ENCODE peak calls at places on chromosomes 13 and 19, in nine cellular contexts. One of them, this sample, is unnamed.

GRCh38 chr13:40063743-40064142 is 408.3 kb downstream of the COG6 start:
- DNase-seq in psoas muscle: no peak
- DNase-seq in NCI-H2081 treated with DMSO at 0.1 percent for 48 hours: no peak
- DNase-seq in GM04504: no peak
- DNase-seq in NCI-H187: no peak
- DNase-seq in OCI-LY7: no peak
- DNase-seq in brain microvascular endothelial cell: peak
- DNase-seq in NCI-H1417: no peak
- DNase-seq in stimulated activated CD8-positive, alpha-beta memory T cell treated with anti-CD3 and anti-CD28 coated beads, Interleukin-15, amount 100 ng/mL, for 48 hours: no peak
- DNase-seq in this sample: no peak

GRCh38 chr19:5342573-5343201 is 2.1 kb upstream of the PTPRS start:
- DNase-seq in NCI-H1417: no peak
- DNase-seq in NCI-H187: no peak
- DNase-seq in NCI-H2081 treated with DMSO at 0.1 percent for 48 hours: no peak
- DNase-seq in GM04504: no peak
- DNase-seq in OCI-LY7: no peak
- DNase-seq in stimulated activated CD8-positive, alpha-beta memory T cell treated with anti-CD3 and anti-CD28 coated beads, Interleukin-15, amount 100 ng/mL, for 48 hours: no peak
- DNase-seq in brain microvascular endothelial cell: no peak
- DNase-seq in psoas muscle: peak
- DNase-seq in this sample: no peak

GRCh38 chr13:108225440-108225839 is 7.2 kb downstream of the ABHD13 start:
- DNase-seq in NCI-H1417: no peak
- DNase-seq in GM04504: no peak
- DNase-seq in NCI-H187: no peak
- DNase-seq in NCI-H2081 treated with DMSO at 0.1 percent for 48 hours: no peak
- DNase-seq in stimulated activated CD8-positive, alpha-beta memory T cell treated with anti-CD3 and anti-CD28 coated beads, Interleukin-15, amount 100 ng/mL, for 48 hours: no peak
- DNase-seq in brain microvascular endothelial cell: no peak
- DNase-seq in OCI-LY7: no peak
- DNase-seq in psoas muscle: no peak
- DNase-seq in this sample: no peak

GRCh38 chr19:15463865-15464371 is 426 bp downstream of the RASAL3 start:
- DNase-seq in NCI-H2081 treated with DMSO at 0.1 percent for 48 hours: no peak
- DNase-seq in OCI-LY7: peak
- DNase-seq in stimulated activated CD8-positive, alpha-beta memory T cell treated with anti-CD3 and anti-CD28 coated beads, Interleukin-15, amount 100 ng/mL, for 48 hours: peak
- DNase-seq in brain microvascular endothelial cell: no peak
- DNase-seq in GM04504: no peak
- DNase-seq in NCI-H187: no peak
- DNase-seq in psoas muscle: peak
- DNase-seq in NCI-H1417: no peak
- DNase-seq in this sample: no peak

GRCh38 chr13:97659602-97660001 is 225.6 kb downstream of the RAP2A start:
- DNase-seq in NCI-H187: no peak
- DNase-seq in GM04504: no peak
- DNase-seq in psoas muscle: no peak
- DNase-seq in OCI-LY7: no peak
- DNase-seq in NCI-H2081 treated with DMSO at 0.1 percent for 48 hours: no peak
- DNase-seq in stimulated activated CD8-positive, alpha-beta memory T cell treated with anti-CD3 and anti-CD28 coated beads, Interleukin-15, amount 100 ng/mL, for 48 hours: no peak
- DNase-seq in brain microvascular endothelial cell: no peak
- DNase-seq in NCI-H1417: no peak
- DNase-seq in this sample: no peak

GRCh38 chr13:88248393-88248792 is 577.2 kb downstream of the SLITRK5 start:
- DNase-seq in stimulated activated CD8-positive, alpha-beta memory T cell treated with anti-CD3 and anti-CD28 coated beads, Interleukin-15, amount 100 ng/mL, for 48 hours: no peak
- DNase-seq in NCI-H1417: no peak
- DNase-seq in brain microvascular endothelial cell: no peak
- DNase-seq in psoas muscle: no peak
- DNase-seq in NCI-H2081 treated with DMSO at 0.1 percent for 48 hours: no peak
- DNase-seq in OCI-LY7: no peak
- DNase-seq in NCI-H187: no peak
- DNase-seq in GM04504: no peak
- DNase-seq in this sample: no peak

GRCh38 chr19:2976609-2977000 is 759 bp upstream of the TLE6 start:
- DNase-seq in NCI-H1417: no peak
- DNase-seq in NCI-H2081 treated with DMSO at 0.1 percent for 48 hours: no peak
- DNase-seq in brain microvascular endothelial cell: no peak
- DNase-seq in psoas muscle: no peak
- DNase-seq in GM04504: no peak
- DNase-seq in NCI-H187: no peak
- DNase-seq in stimulated activated CD8-positive, alpha-beta memory T cell treated with anti-CD3 and anti-CD28 coated beads, Interleukin-15, amount 100 ng/mL, for 48 hours: no peak
- DNase-seq in OCI-LY7: no peak
- DNase-seq in this sample: no peak

GRCh38 chr13:113275387-113275786 is 21.7 kb upstream of the LAMP1 start:
- DNase-seq in psoas muscle: peak
- DNase-seq in NCI-H1417: peak
- DNase-seq in GM04504: peak
- DNase-seq in stimulated activated CD8-positive, alpha-beta memory T cell treated with anti-CD3 and anti-CD28 coated beads, Interleukin-15, amount 100 ng/mL, for 48 hours: no peak
- DNase-seq in OCI-LY7: peak
- DNase-seq in NCI-H187: no peak
- DNase-seq in brain microvascular endothelial cell: peak
- DNase-seq in NCI-H2081 treated with DMSO at 0.1 percent for 48 hours: no peak
- DNase-seq in this sample: peak

GRCh38 chr19:47210689-47211316 is 20.2 kb downstream of the BBC3 start:
- DNase-seq in NCI-H187: peak
- DNase-seq in brain microvascular endothelial cell: peak
- DNase-seq in OCI-LY7: peak
- DNase-seq in psoas muscle: peak
- DNase-seq in stimulated activated CD8-positive, alpha-beta memory T cell treated with anti-CD3 and anti-CD28 coated beads, Interleukin-15, amount 100 ng/mL, for 48 hours: no peak
- DNase-seq in NCI-H2081 treated with DMSO at 0.1 percent for 48 hours: peak
- DNase-seq in NCI-H1417: peak
- DNase-seq in GM04504: peak
- DNase-seq in this sample: peak

GRCh38 chr13:110696776-110697175 is 9.1 kb downstream of the CARS2 start:
- DNase-seq in NCI-H2081 treated with DMSO at 0.1 percent for 48 hours: no peak
- DNase-seq in stimulated activated CD8-positive, alpha-beta memory T cell treated with anti-CD3 and anti-CD28 coated beads, Interleukin-15, amount 100 ng/mL, for 48 hours: no peak
- DNase-seq in OCI-LY7: no peak
- DNase-seq in NCI-H187: no peak
- DNase-seq in brain microvascular endothelial cell: no peak
- DNase-seq in NCI-H1417: no peak
- DNase-seq in GM04504: no peak
- DNase-seq in psoas muscle: no peak
- DNase-seq in this sample: no peak

GRCh38 chr19:13983213-13983889 is 22.8 kb downstream of the RFX1 start:
- DNase-seq in OCI-LY7: peak
- DNase-seq in NCI-H1417: peak
- DNase-seq in NCI-H187: peak
- DNase-seq in NCI-H2081 treated with DMSO at 0.1 percent for 48 hours: peak
- DNase-seq in brain microvascular endothelial cell: no peak
- DNase-seq in psoas muscle: no peak
- DNase-seq in GM04504: no peak
- DNase-seq in stimulated activated CD8-positive, alpha-beta memory T cell treated with anti-CD3 and anti-CD28 coated beads, Interleukin-15, amount 100 ng/mL, for 48 hours: no peak
- DNase-seq in this sample: no peak

GRCh38 chr13:99009987-99010551 is 32.2 kb upstream of the DOCK9 start:
- DNase-seq in NCI-H1417: peak
- DNase-seq in NCI-H2081 treated with DMSO at 0.1 percent for 48 hours: no peak
- DNase-seq in psoas muscle: no peak
- DNase-seq in brain microvascular endothelial cell: no peak
- DNase-seq in NCI-H187: no peak
- DNase-seq in stimulated activated CD8-positive, alpha-beta memory T cell treated with anti-CD3 and anti-CD28 coated beads, Interleukin-15, amount 100 ng/mL, for 48 hours: no peak
- DNase-seq in OCI-LY7: no peak
- DNase-seq in GM04504: no peak
- DNase-seq in this sample: no peak